ENCODE peak calls at places on chromosomes 4 and X, in ten cellular contexts. D, O, P, A, W, G, V, T, X and F are unnamed samples.

GRCh38 chr4:153151535-153152452 is 52.4 kb upstream of the TRIM2 start:
- DNase-seq in D (no peak), O (peak), P (peak), A (no peak), W (peak), G (peak), V (peak), T (no peak), X (no peak), F (peak)

GRCh38 chr4:107856901-107857300 is 32.2 kb downstream of the SGMS2 start:
- DNase-seq in D (no peak), O (no peak), P (no peak), A (no peak), W (no peak), G (no peak), V (no peak), T (no peak), X (no peak), F (no peak)

GRCh38 chrX:45344597-45344996 is 143.9 kb upstream of the DIPK2B start:
- DNase-seq in D (peak), O (no peak), P (peak), A (no peak), W (no peak), G (peak), V (peak), T (no peak), X (no peak), F (no peak)

GRCh38 chr4:2058264-2059033 is 678 bp upstream of the NAT8L start:
- DNase-seq in D (no peak), O (peak), P (no peak), A (no peak), W (peak), G (no peak), V (no peak), T (no peak), X (no peak), F (no peak)

GRCh38 chr4:118942465-118942864 is 53.8 kb downstream of the SYNPO2 start:
- DNase-seq in D (peak), O (no peak), P (peak), A (no peak), W (no peak), G (no peak), V (peak), T (no peak), X (no peak), F (no peak)

GRCh38 chrX:38804481-38805293 is 3.4 kb downstream of the MID1IP1 start:
- DNase-seq in D (no peak), O (no peak), P (no peak), A (peak), W (peak), G (no peak), V (no peak), T (peak), X (peak), F (peak)

GRCh38 chr4:125547842-125548241 is 233.1 kb downstream of the FAT4 start:
- DNase-seq in D (no peak), O (no peak), P (no peak), A (no peak), W (no peak), G (no peak), V (peak), T (no peak), X (no peak), F (no peak)

GRCh38 chr4:162101337-162101736 is 62.5 kb downstream of the FSTL5 start:
- DNase-seq in D (no peak), O (no peak), P (no peak), A (no peak), W (no peak), G (no peak), V (no peak), T (no peak), X (no peak), F (no peak)

GRCh38 chr4:71333960-71334951 is 4.6 kb upstream of the SLC4A4 start:
- DNase-seq in D (peak), O (no peak), P (peak), A (no peak), W (no peak), G (peak), V (peak), T (no peak), X (no peak), F (no peak)

GRCh38 chr4:47942420-47942819 is 28.0 kb upstream of the NFXL1 start:
- DNase-seq in D (no peak), O (no peak), P (no peak), A (no peak), W (no peak), G (no peak), V (no peak), T (no peak), X (no peak), F (no peak)

GRCh38 chr4:47945930-47946726 is 31.7 kb upstream of the NFXL1 start:
- DNase-seq in D (no peak), O (no peak), P (no peak), A (no peak), W (no peak), G (no peak), V (no peak), T (no peak), X (no peak), F (no peak)
- TF ChIP-seq CTCF in D (peak), O (no peak), P (no peak), A (peak), W (peak), G (no peak), V (no peak), T (no peak), X (no peak), F (no peak)

GRCh38 chr4:39668835-39669234 is 29.1 kb upstream of the UBE2K start:
- DNase-seq in D (no peak), O (no peak), P (no peak), A (no peak), W (no peak), G (no peak), V (no peak), T (no peak), X (no peak), F (no peak)

GRCh38 chr4:39662683-39663082 is 24.0 kb upstream of the SMIM14 start:
- DNase-seq in D (no peak), O (no peak), P (no peak), A (no peak), W (no peak), G (no peak), V (no peak), T (no peak), X (no peak), F (no peak)

GRCh38 chr4:39660757-39661156 is 22.1 kb upstream of the SMIM14 start:
- DNase-seq in D (no peak), O (no peak), P (no peak), A (no peak), W (no peak), G (no peak), V (no peak), T (no peak), X (no peak), F (no peak)

GRCh38 chr4:39660045-39660444 is 21.4 kb upstream of the SMIM14 start:
- DNase-seq in D (peak), O (no peak), P (peak), A (no peak), W (no peak), G (no peak), V (no peak), T (no peak), X (no peak), F (no peak)

GRCh38 chr4:39664828-39665731 is 26.4 kb upstream of the SMIM14 start:
- DNase-seq in D (peak), O (no peak), P (peak), A (no peak), W (no peak), G (peak), V (peak), T (no peak), X (no peak), F (no peak)
- TF ChIP-seq CTCF in D (no peak), O (no peak), P (no peak), A (no peak), W (no peak), G (no peak), V (no peak), T (no peak), X (no peak), F (no peak)

GRCh38 chr4:121272526-121272925 is 108.3 kb downstream of the QRFPR start:
- DNase-seq in D (peak), O (no peak), P (no peak), A (no peak), W (no peak), G (peak), V (peak), T (no peak), X (no peak), F (no peak)

GRCh38 chr4:121269001-121269400 is 104.9 kb upstream of the TNIP3 start:
- DNase-seq in D (no peak), O (no peak), P (no peak), A (no peak), W (no peak), G (no peak), V (no peak), T (no peak), X (no peak), F (no peak)

GRCh38 chr4:121266982-121267381 is 102.9 kb upstream of the TNIP3 start:
- DNase-seq in D (no peak), O (no peak), P (no peak), A (no peak), W (no peak), G (no peak), V (no peak), T (no peak), X (no peak), F (no peak)

GRCh38 chr4:121273191-121273590 is 107.6 kb downstream of the QRFPR start:
- DNase-seq in D (no peak), O (no peak), P (no peak), A (no peak), W (no peak), G (no peak), V (no peak), T (no peak), X (no peak), F (no peak)

DNA sequence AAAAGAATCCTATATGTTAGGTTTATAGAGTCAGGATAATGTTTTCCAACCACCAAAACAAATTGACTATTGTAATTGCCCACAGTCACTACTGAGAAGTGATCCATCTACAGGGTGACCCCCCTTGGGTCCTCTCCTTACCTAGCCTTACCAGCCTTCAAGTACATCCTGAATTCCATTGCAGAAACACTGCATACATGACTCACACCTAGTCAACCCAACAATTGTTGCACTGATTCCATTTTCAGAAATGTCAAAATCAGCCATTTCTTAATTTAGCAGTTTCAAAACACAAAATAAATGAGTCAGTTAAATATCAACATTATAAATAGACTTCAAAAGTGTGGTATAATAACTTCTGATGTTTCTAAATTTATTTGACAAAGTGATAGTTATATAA is 106.3 kb upstream of the TNIP3 start:
- DNase-seq in D (peak), O (no peak), P (no peak), A (no peak), W (no peak), G (no peak), V (no peak), T (no peak), X (no peak), F (no peak)
- TF ChIP-seq CTCF in D (no peak), O (no peak), P (no peak), A (no peak), W (no peak), G (no peak), V (no peak), T (no peak), X (no peak), F (no peak)

GRCh38 chr4:78520808-78521226 is 30.8 kb upstream of the ANXA3 start:
- DNase-seq in D (peak), O (no peak), P (peak), A (no peak), W (no peak), G (peak), V (peak), T (no peak), X (no peak), F (no peak)
- TF ChIP-seq CTCF in D (no peak), O (no peak), P (no peak), A (no peak), W (no peak), G (no peak), V (no peak), T (no peak), X (no peak), F (no peak)

GRCh38 chr4:168737441-168738176 is 240.8 kb downstream of the PALLD start:
- DNase-seq in D (no peak), O (no peak), P (peak), A (no peak), W (no peak), G (peak), V (peak), T (no peak), X (no peak), F (no peak)
- TF ChIP-seq CTCF in D (no peak), O (no peak), P (no peak), A (no peak), W (no peak), G (no peak), V (no peak), T (no peak), X (no peak), F (no peak)

GRCh38 chr4:113979157-113979972 is at the start of gene ARSJ:
- DNase-seq in D (peak), O (peak), P (peak), A (no peak), W (peak), G (peak), V (peak), T (peak), X (no peak), F (peak)
- TF ChIP-seq CTCF in D (peak), O (peak), P (peak), A (no peak), W (no peak), G (no peak), V (peak), T (no peak), X (no peak), F (no peak)

DNA sequence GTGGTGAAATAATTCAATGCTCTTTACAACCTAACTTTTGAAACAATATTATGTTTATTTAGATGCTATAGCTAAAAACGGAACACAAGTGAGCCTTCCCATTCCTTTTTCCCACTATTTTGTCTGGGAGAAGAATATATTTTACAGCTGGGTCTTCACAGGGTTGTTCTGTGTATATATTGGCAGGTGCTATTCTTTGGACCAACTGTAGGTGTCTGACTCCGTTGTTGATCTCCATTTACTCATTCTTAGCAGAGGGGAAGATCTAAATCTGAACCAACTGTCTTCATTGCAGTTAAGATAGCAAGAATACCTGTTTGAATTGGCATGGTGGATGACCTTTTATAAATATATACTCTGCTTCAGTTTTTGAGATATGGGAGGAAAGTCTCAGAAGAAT is 257.4 kb downstream of the CFAP299 start:
- DNase-seq in D (no peak), O (no peak), P (no peak), A (peak), W (no peak), G (no peak), V (no peak), T (no peak), X (no peak), F (no peak)
- TF ChIP-seq CTCF in D (no peak), O (peak), P (no peak), A (peak), W (peak), G (peak), V (no peak), T (no peak), X (no peak), F (no peak)